ENCODE peak calls at places on chromosomes 5 and 9, in five cellular contexts. K, B, R, X and A are unnamed samples. For H3K36me3, the result is how much of the 10 kb centered on the place peaks cover.

GRCh38 chr5:1034421-1034905 is 25.9 kb downstream of the NKD2 start:
- DNase-seq in R (no peak), B (no peak), X (no peak), K (no peak), A (peak)

GRCh38 chr5:32865475-32865874 is 154.4 kb downstream of the NPR3 start:
- DNase-seq in K (no peak), X (no peak), B (no peak), R (no peak), A (no peak)

GRCh38 chr9:101449071-101449721 is 13.6 kb upstream of the ALDOB start:
- DNase-seq in B (peak), R (peak), K (peak), X (peak), A (peak)

GRCh38 chr5:111022301-111022700 is 49.2 kb upstream of the TSLP start:
- DNase-seq in R (no peak), B (no peak), X (no peak), K (no peak), A (no peak)

GRCh38 chr5:155106221-155106620 is 92.7 kb downstream of the KIF4B start:
- DNase-seq in B (no peak), R (no peak), X (no peak), K (no peak), A (no peak)

GRCh38 chr9:22040760-22041159 is 31.7 kb upstream of the CDKN2B start:
- DNase-seq in R (no peak), X (peak), K (no peak), B (no peak), A (no peak)

GRCh38 chr9:73009649-73010288 is 56.9 kb upstream of the ALDH1A1 start:
- DNase-seq in K (no peak), X (no peak), B (no peak), R (no peak), A (no peak)

GRCh38 chr5:39015743-39016586 is 58.2 kb downstream of the RICTOR start:
- DNase-seq in X (peak), K (no peak), B (no peak), R (no peak), A (no peak)

GRCh38 chr5:175711472-175712312 is 53.8 kb downstream of the HRH2 start:
- DNase-seq in R (peak), X (no peak), K (no peak), B (no peak), A (no peak)

GRCh38 chr5:16712600-16712999 is 95.8 kb upstream of the RETREG1 start:
- DNase-seq in R (no peak), B (no peak), K (no peak), X (no peak), A (no peak)

GRCh38 chr9:7115606-7116005 is 357.8 kb downstream of the KDM4C start:
- DNase-seq in R (no peak), K (no peak), B (no peak), X (no peak), A (no peak)

GRCh38 chr5:152819891-152820290 is 414.8 kb upstream of the NMUR2 start:
- DNase-seq in K (no peak), R (no peak), X (no peak), B (no peak), A (no peak)

GRCh38 chr5:28310696-28311095 is 1272.3 kb upstream of the CDH9 start:
- DNase-seq in R (no peak), B (no peak), X (no peak), K (no peak), A (no peak)

GRCh38 chr9:122184551-122184950 is 24.8 kb downstream of the MORN5 start:
- DNase-seq in K (no peak), X (no peak), R (no peak), B (no peak), A (no peak)

GRCh38 chr5:163894645-163895044 is 389.2 kb downstream of the MAT2B start:
- DNase-seq in B (no peak), X (peak), K (no peak), R (no peak), A (no peak)

GRCh38 chr9:127904888-127905728 is 5.7 kb upstream of the ST6GALNAC6 start:
- DNase-seq in B (no peak), R (peak), K (peak), X (no peak), A (no peak)

GRCh38 chr9:6552033-6552737 is 93.3 kb downstream of the GLDC start:
- DNase-seq in K (no peak), B (no peak), X (peak), R (no peak), A (no peak)

GRCh38 chr5:172779968-172780350 is 9.0 kb upstream of the DUSP1 start:
- DNase-seq in K (no peak), X (no peak), R (no peak), B (no peak), A (no peak)

GRCh38 chr9:129547869-129548570 is 72.9 kb downstream of the C9orf50 start:
- DNase-seq in R (no peak), B (no peak), K (no peak), X (no peak), A (no peak)

GRCh38 chr5:34499001-34499734 is 157.0 kb upstream of the RAI14 start:
- DNase-seq in R (no peak), K (peak), X (peak), B (no peak), A (no peak)

GRCh38 chr5:149271717-149272558 is at the start of gene AFAP1L1:
- DNase-seq in X (peak), K (no peak), B (peak), R (peak), A (peak)

GRCh38 chr5:14424011-14424685 is 157.4 kb upstream of the OTULINL start:
- DNase-seq in K (no peak), R (no peak), X (no peak), B (no peak), A (no peak)

GRCh38 chr9:21367957-21368356 is at the start of gene IFNA13:
- DNase-seq in K (no peak), R (no peak), X (no peak), B (no peak), A (no peak)

GRCh38 chr5:143182106-143182505 is 221.4 kb downstream of the NR3C1 start:
- DNase-seq in B (no peak), K (no peak), R (no peak), X (no peak), A (no peak)

GRCh38 chr5:172102913-172103629 is 85.0 kb downstream of the STK10 start:
- DNase-seq in K (no peak), B (peak), R (peak), X (peak), A (peak)

GRCh38 chr9:35397216-35397698 is 92.7 kb upstream of the RUSC2 start:
- DNase-seq in B (no peak), X (no peak), R (no peak), K (no peak), A (no peak)

GRCh38 chr9:35401011-35401410 is 88.9 kb upstream of the RUSC2 start:
- DNase-seq in B (no peak), R (no peak), K (no peak), X (no peak), A (no peak)

GRCh38 chr9:35396560-35397215 is 93.2 kb upstream of the RUSC2 start:
- DNase-seq in R (no peak), X (no peak), K (no peak), B (no peak), A (no peak)

GRCh38 chr9:35397923-35398322 is 92.0 kb upstream of the RUSC2 start:
- DNase-seq in K (no peak), R (no peak), B (no peak), X (no peak), A (no peak)

GRCh38 chr9:35398651-35399335 is 91.1 kb upstream of the RUSC2 start:
- DNase-seq in X (no peak), R (no peak), K (no peak), B (no peak), A (no peak)
- H3K36me3 ChIP-seq in X (under half), R (under half), K (under half), B (under half), A (half or more)

DNA sequence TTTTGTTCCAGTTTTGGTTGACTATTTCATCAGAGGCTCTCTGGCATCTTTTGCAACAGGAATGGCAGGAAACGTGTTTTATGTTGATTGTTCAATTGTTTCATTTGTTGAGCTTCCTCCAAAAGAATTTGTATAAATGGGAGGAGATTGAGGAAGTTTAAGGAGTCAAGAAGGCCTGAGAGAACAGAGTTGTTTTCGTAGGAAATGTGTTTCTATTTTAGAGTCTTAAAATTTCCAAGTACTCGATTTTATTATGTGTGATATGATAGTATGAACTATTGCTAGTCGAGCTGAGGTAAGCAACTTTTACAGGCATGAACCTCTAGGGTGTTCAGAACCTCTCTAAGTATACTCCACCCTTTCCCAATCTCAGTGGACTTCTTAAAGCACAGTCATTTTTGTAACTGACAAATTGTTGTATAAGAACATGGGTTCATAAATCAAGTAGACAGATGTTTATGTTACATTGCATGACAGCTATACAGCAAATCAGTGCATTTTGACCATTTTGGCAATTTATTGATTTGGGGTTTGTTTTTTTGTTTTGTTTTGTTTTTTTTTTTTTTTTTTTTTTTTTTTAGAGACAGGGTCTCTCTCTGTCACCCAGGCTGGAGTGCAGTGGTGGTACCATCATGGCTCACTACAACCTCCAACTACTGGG is 47.4 kb downstream of the POLK start:
- DNase-seq in X (no peak), R (no peak), B (no peak), K (no peak), A (no peak)
- H3K36me3 ChIP-seq in X (under half), R (under half), B (under half), K (under half), A (under half)

GRCh38 chr5:83553000-83553486 is 81.5 kb downstream of the VCAN start:
- DNase-seq in K (no peak), B (peak), X (no peak), R (no peak), A (peak)
- H3K36me3 ChIP-seq in K (under half), B (under half), X (under half), R (under half), A (under half)

GRCh38 chr5:42894057-42894456 is 82.4 kb upstream of the SELENOP start:
- DNase-seq in B (no peak), K (no peak), X (no peak), R (no peak), A (peak)

GRCh38 chr5:42900734-42901133 is 89.0 kb upstream of the SELENOP start:
- DNase-seq in X (no peak), B (no peak), K (no peak), R (no peak), A (no peak)

GRCh38 chr5:42898760-42899159 is 87.1 kb upstream of the SELENOP start:
- DNase-seq in X (no peak), R (no peak), B (no peak), K (no peak), A (no peak)

DNA sequence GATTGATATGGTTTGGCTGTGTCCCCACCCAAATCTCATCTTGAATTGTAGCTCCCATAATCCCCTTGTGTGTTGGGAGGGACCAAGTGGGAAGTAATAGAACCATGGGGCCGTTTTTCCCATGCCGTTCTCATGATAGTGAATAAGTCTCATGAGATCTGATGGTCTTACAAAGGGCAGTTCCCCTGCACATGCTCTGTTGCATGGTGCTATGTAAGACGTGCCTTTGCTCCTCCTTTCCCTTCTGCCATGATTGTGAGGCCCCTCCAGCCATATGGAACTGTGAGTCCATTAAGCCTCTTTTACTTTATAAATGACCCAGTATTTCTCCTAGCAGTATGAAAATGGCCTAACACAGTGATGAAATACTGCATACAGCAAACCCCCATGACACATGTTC is 84.8 kb upstream of the SELENOP start:
- DNase-seq in R (no peak), X (no peak), K (no peak), B (no peak), A (no peak)
- H3K36me3 ChIP-seq in R (under half), X (under half), K (under half), B (under half), A (under half)

GRCh38 chr9:79709945-79710674 is 138.3 kb downstream of the TLE4 start:
- DNase-seq in K (no peak), X (no peak), R (no peak), B (no peak), A (no peak)
- H3K36me3 ChIP-seq in K (under half), X (under half), R (half or more), B (under half), A (half or more)